ENCODE peak calls at places on chromosomes 3 and 15, in eight cellular contexts. One of them, this sample, is unnamed.

GRCh38 chr3:99875573-99875924 is 57.9 kb downstream of the CMSS1 start:
- DNase-seq in psoas muscle: no peak
- DNase-seq in gastrocnemius medialis: no peak
- DNase-seq in right lobe of liver: no peak
- DNase-seq in HFFc6: no peak
- DNase-seq in nephron progenitor cell: no peak
- DNase-seq in cardiac muscle cell: peak; percentile 17
- DNase-seq in left lung: no peak
- DNase-seq in this sample: no peak

GRCh38 chr3:34396945-34397344 is 598.5 kb downstream of the PDCD6IP start:
- DNase-seq in psoas muscle: no peak
- DNase-seq in left lung: no peak
- DNase-seq in HFFc6: no peak
- DNase-seq in right lobe of liver: no peak
- DNase-seq in nephron progenitor cell: no peak
- DNase-seq in cardiac muscle cell: no peak
- DNase-seq in gastrocnemius medialis: no peak
- DNase-seq in this sample: no peak

GRCh38 chr3:188421836-188422540 is 268.0 kb downstream of the LPP start:
- DNase-seq in left lung: no peak
- DNase-seq in HFFc6: no peak
- DNase-seq in right lobe of liver: no peak
- DNase-seq in cardiac muscle cell: no peak
- DNase-seq in psoas muscle: no peak
- DNase-seq in nephron progenitor cell: no peak
- DNase-seq in gastrocnemius medialis: no peak
- DNase-seq in this sample: no peak

GRCh38 chr15:36363335-36363734 is 216.1 kb upstream of the CDIN1 start:
- DNase-seq in right lobe of liver: no peak
- DNase-seq in nephron progenitor cell: no peak
- DNase-seq in psoas muscle: no peak
- DNase-seq in left lung: no peak
- DNase-seq in gastrocnemius medialis: no peak
- DNase-seq in cardiac muscle cell: peak; percentile 51
- DNase-seq in HFFc6: peak; percentile 6
- DNase-seq in this sample: no peak

GRCh38 chr3:87771338-87772059 is 287.3 kb downstream of the CGGBP1 start:
- DNase-seq in right lobe of liver: no peak
- DNase-seq in HFFc6: peak; percentile 68
- DNase-seq in psoas muscle: no peak
- DNase-seq in gastrocnemius medialis: no peak
- DNase-seq in nephron progenitor cell: peak; percentile 10
- DNase-seq in cardiac muscle cell: peak; percentile 34
- DNase-seq in left lung: no peak
- DNase-seq in this sample: no peak

GRCh38 chr3:111284485-111285187 is 213.0 kb downstream of the NECTIN3 start:
- DNase-seq in gastrocnemius medialis: no peak
- DNase-seq in left lung: no peak
- DNase-seq in psoas muscle: no peak
- DNase-seq in cardiac muscle cell: no peak
- DNase-seq in HFFc6: no peak
- DNase-seq in right lobe of liver: no peak
- DNase-seq in nephron progenitor cell: no peak
- DNase-seq in this sample: no peak

GRCh38 chr15:72222433-72222832 is 8.6 kb downstream of the PKM start:
- DNase-seq in psoas muscle: peak; percentile 84
- DNase-seq in gastrocnemius medialis: peak; percentile 89
- DNase-seq in left lung: no peak
- DNase-seq in HFFc6: no peak
- DNase-seq in right lobe of liver: peak; percentile 52
- DNase-seq in cardiac muscle cell: no peak
- DNase-seq in nephron progenitor cell: no peak
- DNase-seq in this sample: no peak

GRCh38 chr15:96992817-96993216 is 662.3 kb downstream of the NR2F2 start:
- DNase-seq in HFFc6: no peak
- DNase-seq in left lung: no peak
- DNase-seq in right lobe of liver: no peak
- DNase-seq in cardiac muscle cell: no peak
- DNase-seq in gastrocnemius medialis: no peak
- DNase-seq in nephron progenitor cell: no peak
- DNase-seq in psoas muscle: no peak
- DNase-seq in this sample: no peak

GRCh38 chr15:63539517-63539916 is 35.1 kb downstream of the USP3 start:
- DNase-seq in left lung: no peak
- DNase-seq in right lobe of liver: no peak
- DNase-seq in gastrocnemius medialis: no peak
- DNase-seq in nephron progenitor cell: no peak
- DNase-seq in cardiac muscle cell: peak; percentile 82
- DNase-seq in HFFc6: no peak
- DNase-seq in psoas muscle: no peak
- DNase-seq in this sample: no peak

GRCh38 chr15:62413147-62413546 is 248.1 kb upstream of the C2CD4B start:
- DNase-seq in left lung: no peak
- DNase-seq in gastrocnemius medialis: no peak
- DNase-seq in right lobe of liver: no peak
- DNase-seq in cardiac muscle cell: no peak
- DNase-seq in nephron progenitor cell: peak; percentile 11
- DNase-seq in HFFc6: no peak
- DNase-seq in psoas muscle: no peak
- DNase-seq in this sample: no peak

GRCh38 chr3:25572336-25572735 is 92.4 kb downstream of the TOP2B start:
- DNase-seq in right lobe of liver: no peak
- DNase-seq in left lung: no peak
- DNase-seq in psoas muscle: no peak
- DNase-seq in cardiac muscle cell: no peak
- DNase-seq in gastrocnemius medialis: no peak
- DNase-seq in nephron progenitor cell: no peak
- DNase-seq in HFFc6: peak; percentile 27
- DNase-seq in this sample: no peak

GRCh38 chr3:48989796-48990635 is at the start of gene P4HTM:
- DNase-seq in left lung: peak; percentile 92
- DNase-seq in psoas muscle: peak; percentile 91
- DNase-seq in nephron progenitor cell: peak; percentile 78
- DNase-seq in HFFc6: peak; percentile 93
- DNase-seq in gastrocnemius medialis: peak; percentile 62
- DNase-seq in cardiac muscle cell: peak; percentile 77
- DNase-seq in right lobe of liver: peak; percentile 81
- DNase-seq in this sample: no peak

GRCh38 chr3:55899887-55900286 is 412.8 kb upstream of the WNT5A start:
- DNase-seq in left lung: no peak
- DNase-seq in HFFc6: no peak
- DNase-seq in nephron progenitor cell: peak; percentile 23
- DNase-seq in cardiac muscle cell: peak; percentile 40
- DNase-seq in right lobe of liver: peak; percentile 27
- DNase-seq in gastrocnemius medialis: no peak
- DNase-seq in psoas muscle: no peak
- DNase-seq in this sample: no peak

GRCh38 chr15:63156708-63157065 is 590 bp downstream of the RPS27L start:
- DNase-seq in cardiac muscle cell: peak; percentile 45
- DNase-seq in HFFc6: peak; percentile 23
- DNase-seq in gastrocnemius medialis: peak; percentile 33
- DNase-seq in psoas muscle: no peak
- DNase-seq in right lobe of liver: peak; percentile 44
- DNase-seq in left lung: no peak
- DNase-seq in nephron progenitor cell: peak; percentile 35
- DNase-seq in this sample: no peak

GRCh38 chr3:189593581-189593980 is 37.6 kb upstream of the TP63 start:
- DNase-seq in nephron progenitor cell: no peak
- DNase-seq in gastrocnemius medialis: no peak
- DNase-seq in psoas muscle: no peak
- DNase-seq in left lung: no peak
- DNase-seq in right lobe of liver: no peak
- DNase-seq in cardiac muscle cell: no peak
- DNase-seq in HFFc6: no peak
- DNase-seq in this sample: no peak

GRCh38 chr15:42549052-42549491 is 434 bp downstream of the HAUS2 start:
- DNase-seq in cardiac muscle cell: peak; percentile 30
- DNase-seq in psoas muscle: no peak
- DNase-seq in gastrocnemius medialis: peak; percentile 8
- DNase-seq in nephron progenitor cell: no peak
- DNase-seq in HFFc6: peak; percentile 11
- DNase-seq in left lung: no peak
- DNase-seq in right lobe of liver: no peak
- DNase-seq in this sample: no peak

GRCh38 chr3:170179444-170179843 is 2.1 kb downstream of the PHC3 start:
- DNase-seq in gastrocnemius medialis: no peak
- DNase-seq in nephron progenitor cell: no peak
- DNase-seq in left lung: no peak
- DNase-seq in psoas muscle: no peak
- DNase-seq in right lobe of liver: no peak
- DNase-seq in cardiac muscle cell: no peak
- DNase-seq in HFFc6: no peak
- DNase-seq in this sample: no peak

GRCh38 chr3:27617552-27617951 is 104.6 kb downstream of the EOMES start:
- DNase-seq in right lobe of liver: no peak
- DNase-seq in psoas muscle: no peak
- DNase-seq in nephron progenitor cell: no peak
- DNase-seq in cardiac muscle cell: no peak
- DNase-seq in gastrocnemius medialis: no peak
- DNase-seq in HFFc6: no peak
- DNase-seq in left lung: no peak
- DNase-seq in this sample: no peak
- TF ChIP-seq CTCF in right lobe of liver: no peak
- TF ChIP-seq CTCF in psoas muscle: no peak
- TF ChIP-seq CTCF in nephron progenitor cell: no peak
- TF ChIP-seq CTCF in cardiac muscle cell: no peak
- TF ChIP-seq CTCF in gastrocnemius medialis: no peak
- TF ChIP-seq CTCF in HFFc6: no peak
- TF ChIP-seq CTCF in left lung: no peak
- TF ChIP-seq CTCF in this sample: no peak

GRCh38 chr15:87604857-87605446 is 651.6 kb downstream of the NTRK3 start:
- DNase-seq in cardiac muscle cell: peak; percentile 41
- DNase-seq in psoas muscle: no peak
- DNase-seq in left lung: no peak
- DNase-seq in HFFc6: no peak
- DNase-seq in nephron progenitor cell: peak; percentile 44
- DNase-seq in right lobe of liver: no peak
- DNase-seq in gastrocnemius medialis: no peak
- DNase-seq in this sample: no peak
- TF ChIP-seq CTCF in cardiac muscle cell: peak; percentile 66
- TF ChIP-seq CTCF in psoas muscle: peak; percentile 48
- TF ChIP-seq CTCF in left lung: peak; percentile 24
- TF ChIP-seq CTCF in HFFc6: peak; percentile 78
- TF ChIP-seq CTCF in nephron progenitor cell: peak; percentile 73
- TF ChIP-seq CTCF in right lobe of liver: peak; percentile 13
- TF ChIP-seq CTCF in gastrocnemius medialis: peak; percentile 44
- TF ChIP-seq CTCF in this sample: peak; percentile 53

GRCh38 chr3:32000877-32001276 is 19.3 kb downstream of the ZNF860 start:
- DNase-seq in nephron progenitor cell: no peak
- DNase-seq in gastrocnemius medialis: no peak
- DNase-seq in psoas muscle: no peak
- DNase-seq in left lung: no peak
- DNase-seq in HFFc6: no peak
- DNase-seq in right lobe of liver: no peak
- DNase-seq in cardiac muscle cell: no peak
- DNase-seq in this sample: no peak
- TF ChIP-seq CTCF in nephron progenitor cell: no peak
- TF ChIP-seq CTCF in gastrocnemius medialis: no peak
- TF ChIP-seq CTCF in psoas muscle: no peak
- TF ChIP-seq CTCF in left lung: no peak
- TF ChIP-seq CTCF in HFFc6: no peak
- TF ChIP-seq CTCF in right lobe of liver: no peak
- TF ChIP-seq CTCF in cardiac muscle cell: no peak
- TF ChIP-seq CTCF in this sample: no peak

DNA sequence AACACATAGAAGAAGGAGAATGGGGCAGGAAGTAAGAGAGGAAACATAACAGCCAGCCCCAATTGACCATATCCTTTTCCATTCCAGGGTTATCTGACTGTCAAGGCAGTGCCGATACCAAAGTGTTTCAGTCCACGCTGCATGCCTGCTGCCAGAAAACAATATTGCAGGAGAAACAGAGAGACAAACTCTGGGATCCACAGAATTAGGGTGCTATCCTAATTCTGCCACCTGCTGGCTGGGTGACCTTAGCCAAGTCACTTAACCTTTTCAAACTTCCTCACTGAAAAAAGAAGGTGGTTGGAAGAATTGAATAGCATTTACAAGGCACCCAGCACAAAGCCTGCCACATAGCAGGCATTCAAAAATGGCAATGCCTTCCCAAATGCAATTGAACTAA is 32.0 kb downstream of the GLB1 start:
- DNase-seq in HFFc6: no peak
- DNase-seq in gastrocnemius medialis: no peak
- DNase-seq in right lobe of liver: no peak
- DNase-seq in left lung: no peak
- DNase-seq in psoas muscle: no peak
- DNase-seq in cardiac muscle cell: no peak
- DNase-seq in nephron progenitor cell: no peak
- DNase-seq in this sample: no peak
- TF ChIP-seq CTCF in HFFc6: peak; percentile 45
- TF ChIP-seq CTCF in gastrocnemius medialis: no peak
- TF ChIP-seq CTCF in right lobe of liver: no peak
- TF ChIP-seq CTCF in left lung: no peak
- TF ChIP-seq CTCF in psoas muscle: no peak
- TF ChIP-seq CTCF in cardiac muscle cell: no peak
- TF ChIP-seq CTCF in nephron progenitor cell: no peak
- TF ChIP-seq CTCF in this sample: no peak

GRCh38 chr3:45547764-45548683 is 46.5 kb upstream of the LIMD1 start:
- DNase-seq in right lobe of liver: no peak
- DNase-seq in psoas muscle: peak; percentile 64
- DNase-seq in nephron progenitor cell: no peak
- DNase-seq in cardiac muscle cell: no peak
- DNase-seq in gastrocnemius medialis: peak; percentile 44
- DNase-seq in HFFc6: peak; percentile 64
- DNase-seq in left lung: no peak
- DNase-seq in this sample: no peak

GRCh38 chr3:45547202-45547701 is 47.3 kb upstream of the LIMD1 start:
- DNase-seq in left lung: no peak
- DNase-seq in gastrocnemius medialis: no peak
- DNase-seq in cardiac muscle cell: no peak
- DNase-seq in nephron progenitor cell: no peak
- DNase-seq in HFFc6: no peak
- DNase-seq in right lobe of liver: peak; percentile 79
- DNase-seq in psoas muscle: no peak
- DNase-seq in this sample: peak; percentile 11

GRCh38 chr3:45545476-45545875 is 49.1 kb upstream of the LIMD1 start:
- DNase-seq in HFFc6: peak; percentile 49
- DNase-seq in gastrocnemius medialis: peak; percentile 82
- DNase-seq in cardiac muscle cell: no peak
- DNase-seq in psoas muscle: peak; percentile 83
- DNase-seq in nephron progenitor cell: no peak
- DNase-seq in left lung: no peak
- DNase-seq in right lobe of liver: peak; percentile 79
- DNase-seq in this sample: no peak

GRCh38 chr3:45546223-45546622 is 48.3 kb upstream of the LIMD1 start:
- DNase-seq in HFFc6: no peak
- DNase-seq in cardiac muscle cell: no peak
- DNase-seq in nephron progenitor cell: no peak
- DNase-seq in psoas muscle: no peak
- DNase-seq in left lung: no peak
- DNase-seq in right lobe of liver: no peak
- DNase-seq in gastrocnemius medialis: no peak
- DNase-seq in this sample: no peak

GRCh38 chr3:45546636-45547201 is 47.8 kb upstream of the LIMD1 start:
- DNase-seq in gastrocnemius medialis: no peak
- DNase-seq in cardiac muscle cell: peak; percentile 54
- DNase-seq in nephron progenitor cell: peak; percentile 32
- DNase-seq in left lung: no peak
- DNase-seq in right lobe of liver: no peak
- DNase-seq in HFFc6: no peak
- DNase-seq in psoas muscle: peak; percentile 45
- DNase-seq in this sample: no peak
- TF ChIP-seq CTCF in gastrocnemius medialis: peak; percentile 32
- TF ChIP-seq CTCF in cardiac muscle cell: peak; percentile 50
- TF ChIP-seq CTCF in nephron progenitor cell: peak; percentile 23
- TF ChIP-seq CTCF in left lung: peak; percentile 23
- TF ChIP-seq CTCF in right lobe of liver: peak; percentile 63
- TF ChIP-seq CTCF in HFFc6: peak; percentile 75
- TF ChIP-seq CTCF in psoas muscle: peak; percentile 24
- TF ChIP-seq CTCF in this sample: peak; percentile 70

This sample was measured in chondrocyte.